ENCODE peak calls at places on chromosomes 11 and 22, in five cellular contexts. One of them, this sample, is unnamed.

GRCh38 chr11:72743321-72744221 is 8.6 kb downstream of the ARAP1 start:
- DNase-seq in A172: no peak
- DNase-seq in RCC 7860: no peak
- DNase-seq in hypothalamus: no peak
- DNase-seq in CD4-positive, CD25-positive, alpha-beta regulatory T cell: no peak
- DNase-seq in this sample: no peak

GRCh38 chr11:128734439-128735224 is 40.8 kb downstream of the FLI1 start:
- DNase-seq in A172: no peak
- DNase-seq in RCC 7860: no peak
- DNase-seq in hypothalamus: no peak
- DNase-seq in CD4-positive, CD25-positive, alpha-beta regulatory T cell: no peak
- DNase-seq in this sample: no peak

GRCh38 chr11:60914620-60915249 is 777 bp downstream of the TMEM109 start:
- DNase-seq in A172: peak; percentile 12
- DNase-seq in RCC 7860: peak; percentile 5
- DNase-seq in hypothalamus: no peak
- DNase-seq in CD4-positive, CD25-positive, alpha-beta regulatory T cell: peak; percentile 59
- DNase-seq in this sample: no peak

GRCh38 chr11:96567193-96567592 is 177.4 kb downstream of the JRKL start:
- DNase-seq in A172: peak; percentile 26
- DNase-seq in RCC 7860: no peak
- DNase-seq in hypothalamus: no peak
- DNase-seq in CD4-positive, CD25-positive, alpha-beta regulatory T cell: peak; percentile 18
- DNase-seq in this sample: peak; percentile 10

GRCh38 chr11:18144243-18144642 is 11.9 kb downstream of the MRGPRX3 start:
- DNase-seq in A172: peak; percentile 62
- DNase-seq in RCC 7860: peak; percentile 18
- DNase-seq in hypothalamus: no peak
- DNase-seq in CD4-positive, CD25-positive, alpha-beta regulatory T cell: no peak
- DNase-seq in this sample: no peak

GRCh38 chr11:69102732-69103615 is 52.8 kb upstream of the SMIM38 start:
- DNase-seq in A172: no peak
- DNase-seq in RCC 7860: no peak
- DNase-seq in hypothalamus: no peak
- DNase-seq in CD4-positive, CD25-positive, alpha-beta regulatory T cell: no peak
- DNase-seq in this sample: no peak

GRCh38 chr11:45649544-45650165 is 15.8 kb downstream of the CHST1 start:
- DNase-seq in A172: no peak
- DNase-seq in RCC 7860: no peak
- DNase-seq in hypothalamus: no peak
- DNase-seq in CD4-positive, CD25-positive, alpha-beta regulatory T cell: no peak
- DNase-seq in this sample: no peak

GRCh38 chr11:35190804-35191348 is 51.9 kb downstream of the CD44 start:
- DNase-seq in A172: no peak
- DNase-seq in RCC 7860: no peak
- DNase-seq in hypothalamus: no peak
- DNase-seq in CD4-positive, CD25-positive, alpha-beta regulatory T cell: no peak
- DNase-seq in this sample: no peak

GRCh38 chr22:24474221-24474620 is 20.9 kb upstream of the UPB1 start:
- DNase-seq in A172: peak; percentile 91
- DNase-seq in RCC 7860: peak; percentile 93
- DNase-seq in hypothalamus: no peak
- DNase-seq in CD4-positive, CD25-positive, alpha-beta regulatory T cell: no peak
- DNase-seq in this sample: no peak

GRCh38 chr11:124402326-124402922 is 3.6 kb upstream of the OR8B3 start:
- DNase-seq in A172: peak; percentile 45
- DNase-seq in RCC 7860: peak; percentile 34
- DNase-seq in hypothalamus: peak; percentile 18
- DNase-seq in CD4-positive, CD25-positive, alpha-beta regulatory T cell: peak; percentile 59
- DNase-seq in this sample: no peak

GRCh38 chr11:64644348-64645242 is 53.6 kb downstream of the SLC22A12 start:
- DNase-seq in A172: no peak
- DNase-seq in RCC 7860: no peak
- DNase-seq in hypothalamus: no peak
- DNase-seq in CD4-positive, CD25-positive, alpha-beta regulatory T cell: peak; percentile 8
- DNase-seq in this sample: no peak

GRCh38 chr11:100719362-100719761 is 32.3 kb downstream of the ARHGAP42 start:
- DNase-seq in A172: no peak
- DNase-seq in RCC 7860: no peak
- DNase-seq in hypothalamus: peak; percentile 2
- DNase-seq in CD4-positive, CD25-positive, alpha-beta regulatory T cell: no peak
- DNase-seq in this sample: no peak

GRCh38 chr11:133570376-133570775 is 38.1 kb upstream of the OPCML start:
- DNase-seq in A172: peak; percentile 38
- DNase-seq in RCC 7860: no peak
- DNase-seq in hypothalamus: no peak
- DNase-seq in CD4-positive, CD25-positive, alpha-beta regulatory T cell: no peak
- DNase-seq in this sample: no peak

GRCh38 chr11:122922893-122923292 is 40.3 kb downstream of the JHY start:
- DNase-seq in A172: no peak
- DNase-seq in RCC 7860: no peak
- DNase-seq in hypothalamus: no peak
- DNase-seq in CD4-positive, CD25-positive, alpha-beta regulatory T cell: no peak
- DNase-seq in this sample: no peak

This sample was measured in central memory CD4-positive, alpha-beta T cell.